ENCODE peak calls at places on chromosomes 13 and 19, in eight cellular contexts. T is small intestine; F is natural killer cell; D is stimulated activated CD4-positive, alpha-beta T cell treated with anti-CD3 and anti-CD28 coated beads, Interleukin-2, amount 100 ng/mL, for 48 hours; V is stimulated activated naive CD8-positive, alpha-beta T cell treated with anti-CD3 and anti-CD28 coated beads, Interleukin-15, Interleukin-2, amounts not matched to agents 100 U/mL and 50 U/mL, for 24 hours; Q is NCI-H774; C is NCI-H446; K is NCI-H2081. B is an unnamed sample.

GRCh38 chr19:9848060-9848459 is 12.9 kb downstream of the PIN1 start:
- DNase-seq in T (no peak), F (peak; percentile 22), D (no peak), V (no peak), Q (no peak), C (no peak), K (no peak), B (no peak)

GRCh38 chr13:80036845-80037504 is 304.0 kb downstream of the SPRY2 start:
- DNase-seq in T (no peak), F (no peak), D (no peak), V (no peak), Q (no peak), C (no peak), K (no peak), B (no peak)

GRCh38 chr19:6141217-6141616 is 5.8 kb downstream of the ACSBG2 start:
- DNase-seq in T (no peak), F (no peak), D (no peak), V (no peak), Q (no peak), C (no peak), K (no peak), B (no peak)

GRCh38 chr19:19526581-19527370 is 1.9 kb upstream of the YJEFN3 start:
- DNase-seq in T (no peak), F (no peak), D (no peak), V (no peak), Q (no peak), C (no peak), K (no peak), B (no peak)

GRCh38 chr19:34345934-34346333 is 19.1 kb upstream of the GPI start:
- DNase-seq in T (peak; percentile 91), F (peak; percentile 56), D (peak; percentile 73), V (peak; percentile 86), Q (peak; percentile 55), C (peak; percentile 83), K (peak; percentile 72), B (peak; percentile 7)

GRCh38 chr19:679418-680286 is 3.5 kb downstream of the FSTL3 start:
- DNase-seq in T (no peak), F (no peak), D (no peak), V (peak; percentile 60), Q (peak; percentile 13), C (peak; percentile 71), K (peak; percentile 50), B (no peak)

GRCh38 chr19:14149509-14149994 is 13.2 kb upstream of the ASF1B start:
- DNase-seq in T (peak; percentile 27), F (peak; percentile 46), D (peak; percentile 26), V (peak; percentile 37), Q (no peak), C (no peak), K (no peak), B (no peak)

GRCh38 chr19:30882411-30883005 is 466.7 kb downstream of the TSHZ3 start:
- DNase-seq in T (no peak), F (no peak), D (no peak), V (no peak), Q (no peak), C (no peak), K (no peak), B (no peak)

GRCh38 chr19:48568345-48568886 is 16.4 kb downstream of the SULT2B1 start:
- DNase-seq in T (peak; percentile 88), F (no peak), D (no peak), V (no peak), Q (no peak), C (peak; percentile 96), K (no peak), B (no peak)

GRCh38 chr19:16376241-16376640 is 51.6 kb downstream of the KLF2 start:
- DNase-seq in T (no peak), F (no peak), D (no peak), V (no peak), Q (no peak), C (no peak), K (no peak), B (no peak)

GRCh38 chr13:110506859-110507566 is 54.5 kb downstream of the RAB20 start:
- DNase-seq in T (peak; percentile 99), F (no peak), D (no peak), V (no peak), Q (peak; percentile 42), C (no peak), K (no peak), B (no peak)

GRCh38 chr19:13098291-13099072 is 4.2 kb downstream of the LYL1 start:
- DNase-seq in T (peak; percentile 58), F (no peak), D (no peak), V (no peak), Q (no peak), C (no peak), K (no peak), B (no peak)

GRCh38 chr13:51241720-51242119 is 19.5 kb downstream of the FAM124A start:
- DNase-seq in T (no peak), F (no peak), D (no peak), V (no peak), Q (no peak), C (no peak), K (no peak), B (no peak)

GRCh38 chr13:104296301-104296700 is 1230.1 kb upstream of the SLC10A2 start:
- DNase-seq in T (no peak), F (no peak), D (no peak), V (no peak), Q (no peak), C (no peak), K (no peak), B (no peak)

GRCh38 chr19:48628486-48629296 is 8.5 kb downstream of the DBP start:
- DNase-seq in T (no peak), F (no peak), D (no peak), V (no peak), Q (no peak), C (no peak), K (no peak), B (no peak)

GRCh38 chr19:47228937-47229673 is 1.9 kb downstream of the BBC3 start:
- DNase-seq in T (no peak), F (peak; percentile 52), D (no peak), V (no peak), Q (no peak), C (no peak), K (no peak), B (no peak)

GRCh38 chr13:98217597-98217996 is 40.5 kb upstream of the RNF113B start:
- DNase-seq in T (no peak), F (no peak), D (no peak), V (no peak), Q (no peak), C (no peak), K (no peak), B (no peak)

GRCh38 chr13:58191754-58192153 is 560.2 kb downstream of the PCDH17 start:
- DNase-seq in T (no peak), F (no peak), D (no peak), V (no peak), Q (no peak), C (no peak), K (no peak), B (no peak)

GRCh38 chr13:42996584-42996983 is 4.5 kb upstream of the EPSTI1 start:
- DNase-seq in T (no peak), F (no peak), D (no peak), V (no peak), Q (no peak), C (no peak), K (no peak), B (no peak)

GRCh38 chr19:19550972-19551861 is 13.2 kb downstream of the CILP2 start:
- DNase-seq in T (no peak), F (no peak), D (no peak), V (no peak), Q (no peak), C (no peak), K (no peak), B (no peak)

GRCh38 chr19:8158411-8159074 is 9.2 kb upstream of the FBN3 start:
- DNase-seq in T (peak; percentile 77), F (peak; percentile 25), D (peak; percentile 39), V (peak; percentile 33), Q (peak; percentile 84), C (peak; percentile 81), K (peak; percentile 79), B (peak; percentile 77)

GRCh38 chr19:17943284-17944221 is 10.7 kb downstream of the CCDC124 start:
- DNase-seq in T (no peak), F (no peak), D (no peak), V (no peak), Q (no peak), C (no peak), K (no peak), B (no peak)

GRCh38 chr19:7395360-7395781 is 46.6 kb downstream of the ARHGEF18 start:
- DNase-seq in T (no peak), F (no peak), D (no peak), V (no peak), Q (no peak), C (no peak), K (no peak), B (no peak)